ENCODE peak calls at places on chromosome 2, in ten cellular contexts. E is stimulated activated CD4-positive, alpha-beta T cell treated with anti-CD3 and anti-CD28 coated beads, Interleukin-12 subunit alpha, Interleukin-12 subunit beta, amount 100 ng/mL, for 4 hours; K is NCI-H2081; L is NCI-H1105 treated with DMSO at 0.1 percent for 48 hours; A is SK-N-SH; T is nephron progenitor cell; D is kidney glomerular epithelial cell; H is activated gamma-delta T cell treated with Interleukin-2 at 50 U/mL for 16 hours; B is effector CD4-positive, alpha-beta T cell; S is retina. W is an unnamed sample.

GRCh38 chr2:205655775-205656425 is 26.4 kb upstream of the NRP2 start:
- DNase-seq in E (no peak), K (no peak), L (no peak), A (no peak), T (peak), D (no peak), H (no peak), B (no peak), S (no peak), W (no peak)

GRCh38 chr2:69012310-69013122 is 463 bp upstream of the ANTXR1 start:
- DNase-seq in E (peak), K (peak), L (peak), A (peak), T (peak), D (peak), H (peak), B (peak), S (peak), W (peak)

GRCh38 chr2:134365356-134365755 is 111.5 kb downstream of the MGAT5 start:
- DNase-seq in E (no peak), K (no peak), L (no peak), A (no peak), T (no peak), D (no peak), H (no peak), B (no peak), S (no peak), W (peak)

GRCh38 chr2:33130544-33130943 is 183.8 kb downstream of the LTBP1 start:
- DNase-seq in E (no peak), K (no peak), L (no peak), A (no peak), T (no peak), D (no peak), H (no peak), B (no peak), S (no peak), W (no peak)

GRCh38 chr2:225337183-225337582 is 62.3 kb upstream of the NYAP2 start:
- DNase-seq in E (no peak), K (no peak), L (no peak), A (no peak), T (no peak), D (peak), H (no peak), B (no peak), S (peak), W (no peak)

GRCh38 chr2:236254674-236255073 is 9.5 kb downstream of the ASB18 start:
- DNase-seq in E (no peak), K (no peak), L (no peak), A (no peak), T (no peak), D (no peak), H (no peak), B (no peak), S (no peak), W (no peak)

GRCh38 chr2:120596191-120596781 is 139.4 kb upstream of the GLI2 start:
- DNase-seq in E (no peak), K (no peak), L (no peak), A (peak), T (no peak), D (no peak), H (no peak), B (no peak), S (no peak), W (no peak)

GRCh38 chr2:97747285-97747684 is 33.9 kb downstream of the ZAP70 start:
- DNase-seq in E (no peak), K (no peak), L (no peak), A (no peak), T (no peak), D (no peak), H (no peak), B (no peak), S (no peak), W (no peak)

GRCh38 chr2:45964226-45964841 is 312.9 kb downstream of the PRKCE start:
- DNase-seq in E (no peak), K (peak), L (peak), A (peak), T (no peak), D (peak), H (no peak), B (no peak), S (no peak), W (peak)

GRCh38 chr2:168722592-168722991 is 79.8 kb upstream of the NOSTRIN start:
- DNase-seq in E (no peak), K (no peak), L (no peak), A (no peak), T (no peak), D (peak), H (no peak), B (no peak), S (no peak), W (no peak)

W was measured in SK-MEL-5.